ENCODE peak calls at places on chromosomes 16 and 17, in ten cellular contexts. One of them, this sample, is unnamed.
A peak's percentile ranks its signal among the peaks of the same experiment; 100 is the strongest.

GRCh38 chr17:353213-353837 is 718 bp upstream of the RPH3AL start:
- DNase-seq in CD4-positive, alpha-beta T cell: no peak
- DNase-seq in AG04450: no peak
- DNase-seq in MCF 10A: no peak
- DNase-seq in omental fat pad: no peak
- DNase-seq in GM13976: no peak
- DNase-seq in endothelial cell: no peak
- DNase-seq in stomach: no peak
- DNase-seq in tibial nerve: peak; percentile 41
- DNase-seq in B cell: no peak
- DNase-seq in this sample: no peak

GRCh38 chr17:57365420-57365819 is 109.1 kb downstream of the MSI2 start:
- DNase-seq in CD4-positive, alpha-beta T cell: no peak
- DNase-seq in AG04450: no peak
- DNase-seq in MCF 10A: no peak
- DNase-seq in omental fat pad: no peak
- DNase-seq in GM13976: no peak
- DNase-seq in endothelial cell: no peak
- DNase-seq in stomach: no peak
- DNase-seq in tibial nerve: no peak
- DNase-seq in B cell: no peak
- DNase-seq in this sample: no peak

GRCh38 chr17:14161419-14161818 is 75.2 kb downstream of the CDRT15 start:
- DNase-seq in CD4-positive, alpha-beta T cell: no peak
- DNase-seq in AG04450: no peak
- DNase-seq in MCF 10A: no peak
- DNase-seq in omental fat pad: no peak
- DNase-seq in GM13976: no peak
- DNase-seq in endothelial cell: no peak
- DNase-seq in stomach: no peak
- DNase-seq in tibial nerve: no peak
- DNase-seq in B cell: no peak
- DNase-seq in this sample: no peak

GRCh38 chr17:3989156-3989886 is 25.1 kb upstream of the ATP2A3 start:
- DNase-seq in CD4-positive, alpha-beta T cell: no peak
- DNase-seq in AG04450: no peak
- DNase-seq in MCF 10A: no peak
- DNase-seq in omental fat pad: no peak
- DNase-seq in GM13976: no peak
- DNase-seq in endothelial cell: no peak
- DNase-seq in stomach: no peak
- DNase-seq in tibial nerve: no peak
- DNase-seq in B cell: no peak
- DNase-seq in this sample: no peak

GRCh38 chr17:39678340-39679116 is 9.3 kb downstream of the PGAP3 start:
- DNase-seq in CD4-positive, alpha-beta T cell: no peak
- DNase-seq in AG04450: no peak
- DNase-seq in MCF 10A: no peak
- DNase-seq in omental fat pad: no peak
- DNase-seq in GM13976: no peak
- DNase-seq in endothelial cell: no peak
- DNase-seq in stomach: peak; percentile 69
- DNase-seq in tibial nerve: no peak
- DNase-seq in B cell: no peak
- DNase-seq in this sample: no peak

GRCh38 chr17:10120749-10121148 is 77.7 kb downstream of the GAS7 start:
- DNase-seq in CD4-positive, alpha-beta T cell: no peak
- DNase-seq in AG04450: no peak
- DNase-seq in MCF 10A: no peak
- DNase-seq in omental fat pad: no peak
- DNase-seq in GM13976: no peak
- DNase-seq in endothelial cell: no peak
- DNase-seq in stomach: no peak
- DNase-seq in tibial nerve: no peak
- DNase-seq in B cell: no peak
- DNase-seq in this sample: no peak

GRCh38 chr17:68318103-68318991 is 27.1 kb downstream of the ARSG start:
- DNase-seq in CD4-positive, alpha-beta T cell: no peak
- DNase-seq in AG04450: no peak
- DNase-seq in MCF 10A: peak; percentile 92
- DNase-seq in omental fat pad: no peak
- DNase-seq in GM13976: no peak
- DNase-seq in endothelial cell: no peak
- DNase-seq in stomach: peak; percentile 31
- DNase-seq in tibial nerve: no peak
- DNase-seq in B cell: no peak
- DNase-seq in this sample: no peak

GRCh38 chr17:76532072-76532651 is 5.3 kb downstream of the CYGB start:
- DNase-seq in CD4-positive, alpha-beta T cell: no peak
- DNase-seq in AG04450: no peak
- DNase-seq in MCF 10A: peak; percentile 57
- DNase-seq in omental fat pad: no peak
- DNase-seq in GM13976: no peak
- DNase-seq in endothelial cell: no peak
- DNase-seq in stomach: no peak
- DNase-seq in tibial nerve: no peak
- DNase-seq in B cell: no peak
- DNase-seq in this sample: no peak

GRCh38 chr17:31571124-31571892 is 179.8 kb downstream of the RAB11FIP4 start:
- DNase-seq in CD4-positive, alpha-beta T cell: no peak
- DNase-seq in AG04450: peak; percentile 91
- DNase-seq in MCF 10A: peak; percentile 88
- DNase-seq in omental fat pad: peak; percentile 71
- DNase-seq in GM13976: no peak
- DNase-seq in endothelial cell: no peak
- DNase-seq in stomach: peak; percentile 74
- DNase-seq in tibial nerve: peak; percentile 89
- DNase-seq in B cell: no peak
- DNase-seq in this sample: no peak

GRCh38 chr17:27575912-27576252 is 55.1 kb upstream of the LGALS9 start:
- DNase-seq in CD4-positive, alpha-beta T cell: no peak
- DNase-seq in AG04450: no peak
- DNase-seq in MCF 10A: no peak
- DNase-seq in omental fat pad: no peak
- DNase-seq in GM13976: no peak
- DNase-seq in endothelial cell: no peak
- DNase-seq in stomach: no peak
- DNase-seq in tibial nerve: no peak
- DNase-seq in B cell: no peak
- DNase-seq in this sample: no peak

GRCh38 chr17:179721-180379 is 1.6 kb downstream of the DOC2B start:
- DNase-seq in CD4-positive, alpha-beta T cell: no peak
- DNase-seq in AG04450: no peak
- DNase-seq in MCF 10A: no peak
- DNase-seq in omental fat pad: no peak
- DNase-seq in GM13976: no peak
- DNase-seq in endothelial cell: no peak
- DNase-seq in stomach: no peak
- DNase-seq in tibial nerve: no peak
- DNase-seq in B cell: no peak
- DNase-seq in this sample: no peak

GRCh38 chr17:51997723-51998122 is 160.8 kb downstream of the CA10 start:
- DNase-seq in CD4-positive, alpha-beta T cell: no peak
- DNase-seq in AG04450: no peak
- DNase-seq in MCF 10A: no peak
- DNase-seq in omental fat pad: no peak
- DNase-seq in GM13976: no peak
- DNase-seq in endothelial cell: no peak
- DNase-seq in stomach: no peak
- DNase-seq in tibial nerve: no peak
- DNase-seq in B cell: no peak
- DNase-seq in this sample: no peak

GRCh38 chr17:31550389-31551056 is 159.0 kb downstream of the RAB11FIP4 start:
- DNase-seq in CD4-positive, alpha-beta T cell: no peak
- DNase-seq in AG04450: no peak
- DNase-seq in MCF 10A: no peak
- DNase-seq in omental fat pad: no peak
- DNase-seq in GM13976: no peak
- DNase-seq in endothelial cell: no peak
- DNase-seq in stomach: no peak
- DNase-seq in tibial nerve: no peak
- DNase-seq in B cell: no peak
- DNase-seq in this sample: no peak

GRCh38 chr16:23478566-23478965 is 25.6 kb upstream of the COG7 start:
- DNase-seq in CD4-positive, alpha-beta T cell: no peak
- DNase-seq in AG04450: no peak
- DNase-seq in MCF 10A: no peak
- DNase-seq in omental fat pad: no peak
- DNase-seq in GM13976: no peak
- DNase-seq in endothelial cell: no peak
- DNase-seq in stomach: no peak
- DNase-seq in tibial nerve: no peak
- DNase-seq in B cell: no peak
- DNase-seq in this sample: no peak

DNA sequence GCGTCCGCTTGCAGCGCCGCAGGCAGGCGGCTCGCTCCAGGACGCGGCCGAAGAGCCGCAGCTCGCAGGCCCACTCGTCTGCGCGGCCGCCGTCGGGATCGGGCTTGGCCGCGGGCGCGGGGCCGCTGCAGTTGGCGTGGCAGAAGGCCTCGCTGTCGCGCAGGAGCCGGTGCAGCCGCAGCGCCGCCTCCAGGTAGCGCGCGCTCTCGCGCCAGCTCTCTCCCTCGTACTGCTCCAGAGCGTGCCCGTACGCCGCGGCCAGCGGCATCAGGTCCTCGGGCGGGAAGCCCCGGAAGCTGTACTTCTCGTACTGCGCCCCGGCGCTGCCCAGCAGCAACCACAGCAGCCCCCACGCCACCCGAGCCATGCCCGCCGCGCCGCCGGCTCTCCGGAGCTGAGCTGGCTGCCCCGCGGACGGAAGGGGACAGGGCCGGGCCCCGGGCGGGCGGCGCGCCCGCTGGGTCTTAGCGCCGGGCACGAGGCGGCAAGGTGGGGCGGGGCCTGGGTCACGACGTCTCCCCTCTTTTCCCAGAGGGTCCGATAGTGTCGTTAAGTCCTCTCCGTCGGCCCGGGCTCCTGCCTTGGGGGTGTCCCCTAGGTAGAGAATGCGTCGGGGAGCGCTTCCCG is at the start of gene P3H4:
- DNase-seq in CD4-positive, alpha-beta T cell: peak; percentile 68
- DNase-seq in AG04450: no peak
- DNase-seq in MCF 10A: peak; percentile 74
- DNase-seq in omental fat pad: no peak
- DNase-seq in GM13976: peak; percentile 87
- DNase-seq in endothelial cell: peak; percentile 76
- DNase-seq in stomach: peak; percentile 85
- DNase-seq in tibial nerve: peak; percentile 58
- DNase-seq in B cell: peak; percentile 67
- DNase-seq in this sample: peak; percentile 84
- TF ChIP-seq CTCF in CD4-positive, alpha-beta T cell: peak; percentile 68
- TF ChIP-seq CTCF in AG04450: peak; percentile 62
- TF ChIP-seq CTCF in MCF 10A: peak; percentile 52
- TF ChIP-seq CTCF in omental fat pad: no peak
- TF ChIP-seq CTCF in GM13976: peak; percentile 80
- TF ChIP-seq CTCF in endothelial cell: peak; percentile 43
- TF ChIP-seq CTCF in stomach: peak; percentile 35
- TF ChIP-seq CTCF in tibial nerve: peak; percentile 94
- TF ChIP-seq CTCF in B cell: peak; percentile 82
- TF ChIP-seq CTCF in this sample: peak; percentile 28

GRCh38 chr16:881219-882097 is 80.9 kb upstream of the GNG13 start:
- DNase-seq in CD4-positive, alpha-beta T cell: no peak
- DNase-seq in AG04450: no peak
- DNase-seq in MCF 10A: no peak
- DNase-seq in omental fat pad: no peak
- DNase-seq in GM13976: no peak
- DNase-seq in endothelial cell: no peak
- DNase-seq in stomach: no peak
- DNase-seq in tibial nerve: no peak
- DNase-seq in B cell: peak; percentile 28
- DNase-seq in this sample: no peak
- TF ChIP-seq CTCF in CD4-positive, alpha-beta T cell: no peak
- TF ChIP-seq CTCF in AG04450: no peak
- TF ChIP-seq CTCF in MCF 10A: no peak
- TF ChIP-seq CTCF in omental fat pad: no peak
- TF ChIP-seq CTCF in GM13976: no peak
- TF ChIP-seq CTCF in endothelial cell: no peak
- TF ChIP-seq CTCF in stomach: no peak
- TF ChIP-seq CTCF in tibial nerve: no peak
- TF ChIP-seq CTCF in B cell: no peak
- TF ChIP-seq CTCF in this sample: no peak

DNA sequence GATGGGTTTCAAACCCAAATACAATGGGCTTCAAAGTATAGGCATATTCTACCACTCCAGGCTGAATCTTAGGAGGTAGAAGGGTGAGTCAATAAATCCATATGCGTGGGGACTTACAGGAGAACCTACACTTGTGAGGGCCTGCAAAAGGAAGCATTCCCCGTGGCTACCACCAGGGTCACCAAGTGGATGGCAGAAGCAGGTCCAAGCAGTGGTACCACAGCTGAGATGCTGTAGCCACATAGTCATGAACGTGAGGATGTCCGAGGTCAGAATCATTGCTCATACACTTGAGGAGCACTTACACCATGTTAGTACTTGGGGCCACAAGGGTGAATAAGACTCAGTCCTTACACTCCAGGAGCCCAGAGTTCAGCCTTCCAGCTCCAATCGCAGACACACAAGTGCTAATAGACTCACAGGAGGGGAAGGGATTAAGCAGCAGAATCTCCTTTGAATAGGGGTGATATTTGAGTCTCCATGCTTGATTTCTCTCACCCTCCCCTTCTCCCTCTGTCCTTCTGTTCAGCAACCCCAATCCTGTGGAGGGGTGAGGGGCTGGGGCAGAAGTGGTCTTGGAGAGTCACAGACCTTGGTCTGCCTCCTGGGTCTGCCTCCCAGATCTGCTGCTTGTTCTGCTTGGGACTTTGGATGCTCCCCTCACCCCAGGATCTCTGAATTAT is 42.5 kb upstream of the ASIC2 start:
- DNase-seq in CD4-positive, alpha-beta T cell: no peak
- DNase-seq in AG04450: no peak
- DNase-seq in MCF 10A: no peak
- DNase-seq in omental fat pad: no peak
- DNase-seq in GM13976: no peak
- DNase-seq in endothelial cell: peak; percentile 4
- DNase-seq in stomach: no peak
- DNase-seq in tibial nerve: no peak
- DNase-seq in B cell: no peak
- DNase-seq in this sample: no peak
- TF ChIP-seq CTCF in CD4-positive, alpha-beta T cell: no peak
- TF ChIP-seq CTCF in AG04450: peak; percentile 28
- TF ChIP-seq CTCF in MCF 10A: no peak
- TF ChIP-seq CTCF in omental fat pad: no peak
- TF ChIP-seq CTCF in GM13976: no peak
- TF ChIP-seq CTCF in endothelial cell: peak; percentile 46
- TF ChIP-seq CTCF in stomach: no peak
- TF ChIP-seq CTCF in tibial nerve: no peak
- TF ChIP-seq CTCF in B cell: no peak
- TF ChIP-seq CTCF in this sample: peak; percentile 16

DNA sequence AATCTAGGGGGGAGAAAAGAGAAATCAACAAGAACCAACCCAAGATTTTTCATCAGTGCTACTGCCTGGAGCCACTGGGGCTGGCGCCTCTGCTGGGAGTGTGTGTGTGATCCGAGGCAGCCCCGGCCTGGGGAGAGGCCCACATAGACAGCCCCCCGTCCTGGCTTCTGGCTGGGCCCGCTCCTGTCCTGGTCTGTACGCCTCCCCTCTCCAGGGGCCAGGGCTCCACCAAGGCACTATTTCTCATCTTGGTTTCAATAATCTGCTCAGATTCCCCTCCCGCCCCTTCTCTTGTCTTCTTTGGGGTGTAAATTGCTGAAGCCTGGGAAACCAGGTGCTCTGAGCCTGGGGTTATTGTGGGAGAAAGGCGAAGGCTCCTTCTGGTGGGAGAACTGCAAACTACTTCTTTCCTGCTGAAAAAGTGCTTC is 7.8 kb downstream of the BAHCC1 start:
- DNase-seq in CD4-positive, alpha-beta T cell: no peak
- DNase-seq in AG04450: no peak
- DNase-seq in MCF 10A: no peak
- DNase-seq in omental fat pad: no peak
- DNase-seq in GM13976: no peak
- DNase-seq in endothelial cell: no peak
- DNase-seq in stomach: no peak
- DNase-seq in tibial nerve: no peak
- DNase-seq in B cell: no peak
- DNase-seq in this sample: no peak
- TF ChIP-seq CTCF in CD4-positive, alpha-beta T cell: no peak
- TF ChIP-seq CTCF in AG04450: peak; percentile 36
- TF ChIP-seq CTCF in MCF 10A: no peak
- TF ChIP-seq CTCF in omental fat pad: no peak
- TF ChIP-seq CTCF in GM13976: no peak
- TF ChIP-seq CTCF in endothelial cell: no peak
- TF ChIP-seq CTCF in stomach: no peak
- TF ChIP-seq CTCF in tibial nerve: no peak
- TF ChIP-seq CTCF in B cell: no peak
- TF ChIP-seq CTCF in this sample: no peak